ENCODE peak calls at places on chromosomes 16 and 17, in eight cellular contexts. L, E, I, C, K, M, U and Z are unnamed samples.

GRCh38 chr17:9837551-9838471 is 12.1 kb downstream of the GLP2R start:
- DNase-seq in L (no peak), E (peak), I (no peak), C (no peak), K (no peak), M (no peak), U (no peak), Z (no peak)

GRCh38 chr16:48194828-48195566 is 39.2 kb upstream of the ABCC12 start:
- DNase-seq in L (no peak), E (no peak), I (no peak), C (no peak), K (no peak), M (no peak), U (no peak), Z (no peak)

GRCh38 chr17:82793974-82794620 is 42.2 kb downstream of the TBCD start:
- DNase-seq in L (no peak), E (no peak), I (no peak), C (no peak), K (no peak), M (no peak), U (no peak), Z (peak)

GRCh38 chr16:16780588-16780987 is 401.6 kb downstream of the NPIPA7 start:
- DNase-seq in L (no peak), E (no peak), I (no peak), C (no peak), K (no peak), M (no peak), U (no peak), Z (no peak)

GRCh38 chr17:51351890-51352289 is 91.5 kb downstream of the UTP18 start:
- DNase-seq in L (no peak), E (peak), I (no peak), C (no peak), K (peak), M (no peak), U (no peak), Z (no peak)

GRCh38 chr17:65231662-65232335 is 94.6 kb downstream of the RGS9 start:
- DNase-seq in L (peak), E (no peak), I (peak), C (peak), K (peak), M (peak), U (peak), Z (no peak)

GRCh38 chr17:17015221-17015620 is 27.0 kb upstream of the MPRIP start:
- DNase-seq in L (no peak), E (no peak), I (no peak), C (no peak), K (no peak), M (no peak), U (no peak), Z (no peak)

GRCh38 chr16:83652898-83653297 is 154.9 kb upstream of the HSBP1 start:
- DNase-seq in L (no peak), E (no peak), I (no peak), C (no peak), K (no peak), M (no peak), U (no peak), Z (no peak)

GRCh38 chr17:56149266-56150036 is 3.8 kb upstream of the ANKFN1 start:
- DNase-seq in L (no peak), E (no peak), I (no peak), C (no peak), K (no peak), M (no peak), U (no peak), Z (no peak)

GRCh38 chr17:66915204-66915611 is 49.3 kb upstream of the CACNG4 start:
- DNase-seq in L (no peak), E (no peak), I (no peak), C (peak), K (no peak), M (no peak), U (no peak), Z (no peak)

GRCh38 chr17:65990593-65990992 is 201.3 kb downstream of the CEP112 start:
- DNase-seq in L (no peak), E (peak), I (no peak), C (no peak), K (no peak), M (no peak), U (no peak), Z (peak)

GRCh38 chr17:1354022-1354421 is 46.0 kb downstream of the YWHAE start:
- DNase-seq in L (no peak), E (no peak), I (no peak), C (no peak), K (no peak), M (no peak), U (no peak), Z (no peak)

GRCh38 chr17:78124081-78124835 is 4.3 kb downstream of the TMC6 start:
- DNase-seq in L (no peak), E (no peak), I (no peak), C (no peak), K (no peak), M (no peak), U (no peak), Z (peak)

GRCh38 chr16:84922351-84923135 is 88.8 kb downstream of the ZDHHC7 start:
- DNase-seq in L (no peak), E (peak), I (no peak), C (no peak), K (no peak), M (no peak), U (no peak), Z (peak)

GRCh38 chr17:31389673-31390381 is 1.6 kb upstream of the RAB11FIP4 start:
- DNase-seq in L (no peak), E (no peak), I (no peak), C (no peak), K (no peak), M (no peak), U (no peak), Z (no peak)

GRCh38 chr16:54359086-54359485 is 72.5 kb upstream of the IRX3 start:
- DNase-seq in L (no peak), E (no peak), I (no peak), C (no peak), K (no peak), M (no peak), U (no peak), Z (no peak)

GRCh38 chr17:77498875-77499698 is 358.3 kb downstream of the SEC14L1 start:
- DNase-seq in L (no peak), E (no peak), I (no peak), C (no peak), K (no peak), M (no peak), U (no peak), Z (no peak)

GRCh38 chr17:77235370-77236080 is 94.8 kb downstream of the SEC14L1 start:
- DNase-seq in L (no peak), E (peak), I (no peak), C (no peak), K (peak), M (no peak), U (no peak), Z (peak)

GRCh38 chr17:11144358-11145233 is 96.4 kb upstream of the SHISA6 start:
- DNase-seq in L (no peak), E (no peak), I (no peak), C (peak), K (no peak), M (no peak), U (no peak), Z (no peak)

GRCh38 chr16:83705856-83706255 is 101.9 kb upstream of the HSBP1 start:
- DNase-seq in L (no peak), E (no peak), I (no peak), C (no peak), K (no peak), M (no peak), U (no peak), Z (no peak)

GRCh38 chr16:85415196-85415988 is 197.7 kb upstream of the GSE1 start:
- DNase-seq in L (no peak), E (peak), I (no peak), C (no peak), K (no peak), M (no peak), U (peak), Z (peak)

GRCh38 chr17:82804442-82805191 is 35.2 kb downstream of the ZNF750 start:
- DNase-seq in L (no peak), E (peak), I (no peak), C (no peak), K (no peak), M (no peak), U (no peak), Z (peak)

GRCh38 chr17:7446669-7447068 is 1.8 kb downstream of the CHRNB1 start:
- DNase-seq in L (no peak), E (no peak), I (no peak), C (peak), K (no peak), M (no peak), U (no peak), Z (no peak)

GRCh38 chr16:11296706-11297491 is 15.8 kb upstream of the PRM1 start:
- DNase-seq in L (no peak), E (no peak), I (no peak), C (no peak), K (no peak), M (no peak), U (no peak), Z (no peak)